ENCODE peak calls at places on chromosomes 6 and 20, in ten cellular contexts. D is kidney; P is breast epithelium; R is GM23248; Q is iPS DF 6.9; Z is A549; Y is CD4-positive, CD25-positive, alpha-beta regulatory T cell; L is CD4-positive, alpha-beta memory T cell; V is HCT116; J is cardiac muscle cell. U is an unnamed sample.

GRCh38 chr6:71395731-71396409 is 107.3 kb downstream of the OGFRL1 start:
- DNase-seq in L (no peak), D (no peak), V (no peak), P (no peak), Q (no peak), R (no peak), J (no peak), Y (no peak), Z (no peak), U (no peak)

GRCh38 chr20:8161262-8162071 is 29.4 kb downstream of the PLCB1 start:
- DNase-seq in P (no peak), L (no peak), V (no peak), R (peak; percentile 77), J (peak; percentile 2), D (no peak), Z (no peak), Q (no peak), Y (no peak), U (no peak)

GRCh38 chr6:47453372-47453936 is 24.1 kb upstream of the CD2AP start:
- DNase-seq in V (no peak), P (no peak), D (no peak), Q (no peak), L (no peak), J (no peak), R (no peak), Z (no peak), Y (no peak), U (no peak)

GRCh38 chr20:58981564-58982364 is 708 bp downstream of the NELFCD start:
- DNase-seq in P (no peak), Y (peak; percentile 37), Q (no peak), V (no peak), L (no peak), R (peak; percentile 56), J (no peak), D (peak; percentile 59), Z (peak; percentile 31), U (no peak)

GRCh38 chr6:138972226-138972665 is 15.8 kb downstream of the REPS1 start:
- DNase-seq in R (peak; percentile 51), Y (no peak), P (no peak), Z (no peak), Q (no peak), J (no peak), L (no peak), D (no peak), V (no peak), U (no peak)

GRCh38 chr20:63706852-63707557 is 771 bp downstream of the ARFRP1 start:
- DNase-seq in Y (peak; percentile 78), L (peak; percentile 59), D (peak; percentile 87), V (no peak), Z (peak; percentile 74), R (peak; percentile 80), P (no peak), Q (no peak), J (peak; percentile 40), U (peak; percentile 77)

GRCh38 chr6:169231790-169232506 is 21.7 kb downstream of the THBS2 start:
- DNase-seq in R (no peak), Q (no peak), Y (no peak), Z (no peak), V (no peak), P (no peak), D (peak; percentile 50), J (no peak), L (no peak), U (peak; percentile 45)

GRCh38 chr6:22041797-22042489 is 254.9 kb downstream of the PRL start:
- DNase-seq in J (no peak), Y (no peak), Z (no peak), D (no peak), L (no peak), R (peak; percentile 85), Q (no peak), V (no peak), P (no peak), U (no peak)

GRCh38 chr6:44049163-44049988 is 77.9 kb downstream of the MRPL14 start:
- DNase-seq in Q (no peak), Y (peak; percentile 65), Z (no peak), R (peak; percentile 84), J (no peak), V (no peak), L (no peak), P (no peak), D (peak; percentile 32), U (no peak)

GRCh38 chr6:44049989-44050871 is 77.0 kb downstream of the MRPL14 start:
- DNase-seq in L (no peak), Q (no peak), J (no peak), Z (no peak), Y (no peak), V (no peak), D (peak; percentile 45), R (peak; percentile 55), P (no peak), U (no peak)

GRCh38 chr6:44051516-44051915 is 75.7 kb downstream of the MRPL14 start:
- DNase-seq in D (peak; percentile 80), Y (no peak), L (no peak), P (no peak), V (no peak), J (no peak), Q (no peak), Z (no peak), R (peak; percentile 87), U (peak; percentile 65)

GRCh38 chr6:44052419-44053011 is 74.7 kb downstream of the MRPL14 start:
- DNase-seq in Q (no peak), D (peak; percentile 66), J (no peak), P (no peak), L (no peak), Y (no peak), R (peak; percentile 81), Z (peak; percentile 56), V (no peak), U (peak; percentile 63)

DNA sequence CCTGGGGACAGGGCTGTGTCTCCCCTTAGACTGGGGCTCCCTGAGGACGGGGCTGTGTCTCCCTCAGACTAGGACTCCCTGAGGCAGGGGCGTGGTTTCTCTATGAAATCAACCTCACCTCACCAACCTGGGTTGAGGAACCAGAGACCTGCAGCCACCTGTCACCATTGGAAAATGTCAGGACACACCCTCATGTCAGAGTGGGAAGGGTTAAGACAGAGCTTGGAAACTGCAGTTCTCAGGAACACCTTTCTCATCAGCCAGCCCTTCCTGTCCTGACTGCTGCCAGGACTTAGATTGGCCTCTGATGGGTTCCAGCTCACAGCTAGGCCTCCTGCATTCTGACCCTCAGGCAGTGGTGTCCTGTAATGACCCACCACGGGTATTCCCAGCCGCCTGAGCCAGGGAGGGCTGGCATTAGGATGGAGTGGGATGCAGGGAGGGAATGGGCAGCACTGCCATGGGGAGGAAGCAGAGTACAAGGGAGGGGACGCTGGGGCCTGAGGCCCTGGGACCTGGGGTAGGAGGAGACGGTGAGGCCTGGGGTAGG is 76.3 kb downstream of the MRPL14 start:
- DNase-seq in R (no peak), Q (no peak), Y (no peak), L (no peak), D (peak; percentile 68), J (no peak), Z (no peak), P (no peak), V (no peak), U (peak; percentile 15)
- H3K27ac ChIP-seq in R (peak overlapping the region; percentile 21), Q (no peak overlapping the region), Y (no peak overlapping the region), L (no peak overlapping the region), D (no peak overlapping the region), J (peak overlapping the region; percentile 24), Z (peak overlapping the region; percentile 89), P (peak overlapping the region; percentile 91), V (no peak overlapping the region), U (peak overlapping the region; percentile 34)

DNA sequence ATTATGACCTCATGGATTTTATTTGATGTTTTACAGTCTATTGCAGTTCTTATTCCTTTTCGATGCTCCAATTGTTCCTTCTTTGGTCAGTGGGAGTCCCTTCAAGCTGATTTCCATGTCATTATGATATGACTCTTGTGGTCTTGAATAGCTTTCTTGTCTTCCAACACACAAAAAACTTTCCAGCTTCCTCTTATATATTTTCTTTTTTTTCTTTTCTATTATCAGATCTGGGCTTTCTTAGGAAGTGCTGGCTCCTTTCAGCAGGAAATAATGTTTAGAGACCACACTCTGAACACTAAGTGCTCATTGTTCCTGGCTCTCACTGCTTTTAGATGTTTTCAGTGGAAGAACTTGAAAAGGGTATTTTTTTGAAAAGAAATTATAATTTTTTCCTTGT is 3.1 kb upstream of the SLC17A1 start:
- DNase-seq in Y (no peak), P (no peak), Q (no peak), V (no peak), R (no peak), D (no peak), Z (no peak), J (no peak), L (no peak), U (no peak)
- H3K4me1 ChIP-seq in Y (no peaks in the 10 kb centered on the region), P (no peaks in the 10 kb centered on the region), Q (no peaks in the 10 kb centered on the region), V (no peaks in the 10 kb centered on the region), R (no peaks in the 10 kb centered on the region), D (peaks cover 5% of the 10 kb centered on the region), Z (peaks cover 28% of the 10 kb centered on the region), J (no peaks in the 10 kb centered on the region), L (no peaks in the 10 kb centered on the region), U (peaks cover 2% of the 10 kb centered on the region)

GRCh38 chr6:35427435-35427834 is 24.7 kb upstream of the FANCE start:
- DNase-seq in V (no peak), Y (no peak), Q (no peak), R (no peak), L (no peak), J (no peak), D (no peak), P (no peak), Z (no peak), U (no peak)
- H3K4me3 ChIP-seq in V (no peak overlapping the region), Y (no peak overlapping the region), Q (no peak overlapping the region), R (no peak overlapping the region), L (no peak overlapping the region), J (no peak overlapping the region), D (no peak overlapping the region), P (no peak overlapping the region), Z (no peak overlapping the region), U (no peak overlapping the region)

GRCh38 chr6:137371634-137372016 is 122.6 kb downstream of the OLIG3 start:
- DNase-seq in V (no peak), Z (no peak), Y (no peak), D (no peak), L (no peak), Q (no peak), J (no peak), P (no peak), R (no peak), U (no peak)

GRCh38 chr6:137369135-137369534 is 125.1 kb downstream of the OLIG3 start:
- DNase-seq in Y (no peak), P (no peak), L (no peak), V (no peak), Q (no peak), J (no peak), R (no peak), Z (no peak), D (no peak), U (no peak)

GRCh38 chr6:137372532-137372931 is 121.7 kb downstream of the OLIG3 start:
- DNase-seq in Q (no peak), P (no peak), D (no peak), V (no peak), R (no peak), Z (no peak), J (no peak), Y (no peak), L (no peak), U (no peak)

GRCh38 chr6:137370871-137371633 is 123.1 kb downstream of the OLIG3 start:
- DNase-seq in P (no peak), D (no peak), Y (no peak), J (no peak), V (peak; percentile 2), Q (peak; percentile 22), L (no peak), Z (peak; percentile 13), R (no peak), U (no peak)

DNA sequence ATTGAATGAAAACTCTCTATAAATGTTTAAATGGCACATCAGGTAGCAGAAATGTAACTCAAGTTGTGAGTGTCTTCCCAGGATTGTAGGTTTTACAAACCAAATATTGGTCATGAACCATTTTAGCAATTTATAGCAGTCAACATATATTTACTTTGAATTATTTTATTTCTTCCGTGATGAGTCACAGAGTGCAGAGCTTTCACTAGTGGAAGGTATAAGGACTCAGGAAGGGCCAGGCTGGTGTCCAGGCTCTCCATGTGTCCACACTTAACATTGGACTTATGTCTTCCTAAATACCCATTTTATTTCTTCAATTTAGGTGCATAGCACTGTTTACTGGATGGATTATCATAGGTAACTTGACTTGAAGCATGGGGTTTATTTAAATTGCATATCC is 120.9 kb downstream of the OLIG3 start:
- DNase-seq in J (no peak), D (no peak), Z (no peak), R (no peak), Y (no peak), Q (no peak), V (no peak), L (no peak), P (no peak), U (no peak)
- H3K27ac ChIP-seq in J (no peak overlapping the region), D (no peak overlapping the region), Z (no peak overlapping the region), R (no peak overlapping the region), Y (no peak overlapping the region), Q (no peak overlapping the region), V (no peak overlapping the region), L (no peak overlapping the region), P (no peak overlapping the region), U (no peak overlapping the region)

U was measured in right cardiac atrium.